ENCODE peak calls at places on chromosome 6, in nine cellular contexts. B is BJ; S is adrenal gland; I is HFF-Myc; K is AG09319; M is CD8-positive, alpha-beta T cell; W is activated B cell treated with CpG ODN at 0.5 μM for 24 hours; X is CD4-positive, alpha-beta T cell; Z is B cell. J is an unnamed sample.
A peak's percentile ranks its signal among the peaks of the same experiment; 100 is the strongest.

GRCh38 chr6:117568831-117569434 is 33.4 kb downstream of the GOPC start:
- DNase-seq in B (no peak), S (no peak), I (no peak), K (no peak), M (no peak), W (no peak), X (no peak), Z (no peak), J (no peak)

GRCh38 chr6:33974471-33974870 is 170.7 kb upstream of the MLN start:
- DNase-seq in B (no peak), S (no peak), I (no peak), K (no peak), M (no peak), W (no peak), X (no peak), Z (no peak), J (no peak)

GRCh38 chr6:122839477-122839876 is 50.4 kb downstream of the SMPDL3A start:
- DNase-seq in B (no peak), S (peak; percentile 76), I (peak; percentile 25), K (peak; percentile 18), M (peak; percentile 23), W (no peak), X (peak; percentile 11), Z (peak; percentile 55), J (no peak)

GRCh38 chr6:151078655-151079054 is 161.1 kb upstream of the AKAP12 start:
- DNase-seq in B (no peak), S (no peak), I (no peak), K (no peak), M (no peak), W (no peak), X (no peak), Z (no peak), J (no peak)

GRCh38 chr6:138685781-138686180 is 87.8 kb upstream of the CCDC28A start:
- DNase-seq in B (no peak), S (no peak), I (no peak), K (no peak), M (no peak), W (no peak), X (no peak), Z (no peak), J (no peak)

GRCh38 chr6:32337166-32337805 is 34.4 kb downstream of the TSBP1 start:
- DNase-seq in B (no peak), S (no peak), I (no peak), K (no peak), M (no peak), W (no peak), X (no peak), Z (no peak), J (no peak)

GRCh38 chr6:5249451-5250122 is 11.2 kb downstream of the LYRM4 start:
- DNase-seq in B (no peak), S (peak; percentile 16), I (no peak), K (no peak), M (no peak), W (no peak), X (no peak), Z (no peak), J (no peak)

GRCh38 chr6:169167581-169168301 is 85.9 kb downstream of the THBS2 start:
- DNase-seq in B (peak; percentile 71), S (peak; percentile 37), I (no peak), K (no peak), M (no peak), W (no peak), X (no peak), Z (no peak), J (no peak)

GRCh38 chr6:108942556-108943492 is 94.6 kb downstream of the ARMC2 start:
- DNase-seq in B (no peak), S (no peak), I (no peak), K (no peak), M (peak; percentile 55), W (no peak), X (peak; percentile 39), Z (peak; percentile 49), J (no peak)

GRCh38 chr6:134529921-134530320 is 212.0 kb upstream of the SGK1 start:
- DNase-seq in B (peak; percentile 44), S (no peak), I (no peak), K (no peak), M (no peak), W (no peak), X (no peak), Z (no peak), J (no peak)

GRCh38 chr6:31441368-31442267 is 38.2 kb downstream of the MICA start:
- DNase-seq in B (no peak), S (peak; percentile 88), I (no peak), K (peak; percentile 29), M (peak; percentile 80), W (peak; percentile 81), X (no peak), Z (peak; percentile 76), J (peak; percentile 89)

GRCh38 chr6:157244175-157244574 is 79.1 kb downstream of the TMEM242 start:
- DNase-seq in B (peak; percentile 81), S (peak; percentile 61), I (no peak), K (peak; percentile 27), M (no peak), W (no peak), X (no peak), Z (no peak), J (no peak)

GRCh38 chr6:135088818-135089809 is 34.5 kb upstream of the HBS1L start:
- DNase-seq in B (peak; percentile 6), S (no peak), I (peak; percentile 10), K (no peak), M (no peak), W (no peak), X (no peak), Z (no peak), J (no peak)

GRCh38 chr6:116011520-116011919 is 49.2 kb downstream of the FRK start:
- DNase-seq in B (no peak), S (no peak), I (no peak), K (no peak), M (no peak), W (no peak), X (no peak), Z (no peak), J (no peak)

GRCh38 chr6:68400396-68400795 is 234.7 kb upstream of the ADGRB3 start:
- DNase-seq in B (no peak), S (no peak), I (no peak), K (no peak), M (no peak), W (no peak), X (no peak), Z (no peak), J (no peak)
- TF ChIP-seq CTCF in B (no peak), S (no peak), I (no peak), K (no peak), M (no peak), W (no peak), X (no peak), Z (no peak), J (no peak)

GRCh38 chr6:105135056-105135455 is 44.8 kb downstream of the POPDC3 start:
- DNase-seq in B (no peak), S (no peak), I (no peak), K (no peak), M (no peak), W (no peak), X (no peak), Z (no peak), J (no peak)
- TF ChIP-seq CTCF in B (peak; percentile 23), S (no peak), I (no peak), K (peak; percentile 21), M (no peak), W (no peak), X (no peak), Z (no peak), J (peak; percentile 29)

DNA sequence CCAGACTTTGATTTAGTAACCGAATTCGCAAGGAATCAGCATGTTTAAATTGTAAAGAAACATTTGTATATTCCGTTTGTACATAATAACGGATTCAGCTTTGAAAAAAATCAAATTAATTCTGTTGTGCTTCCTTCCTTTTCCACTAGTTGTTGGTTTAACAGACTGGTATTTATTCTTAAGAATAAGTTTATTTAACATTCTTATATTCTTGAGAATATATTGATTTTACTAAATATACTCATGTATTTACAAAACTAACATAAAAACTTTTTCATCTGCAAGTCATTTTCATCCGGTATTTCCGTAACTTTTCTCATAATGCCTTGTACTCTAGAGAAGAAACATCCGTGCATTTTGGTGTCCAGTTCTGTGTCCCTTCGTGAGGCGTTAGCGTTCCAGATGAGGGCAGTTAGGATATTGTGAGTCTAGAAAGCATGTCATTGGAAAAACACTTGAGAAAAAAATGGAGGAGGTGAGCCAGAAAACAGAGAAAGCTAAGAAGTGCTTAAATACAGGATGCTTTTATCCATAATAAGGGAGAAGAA is 1.6 kb downstream of the WRNIP1 start:
- DNase-seq in B (no peak), S (no peak), I (no peak), K (no peak), M (no peak), W (no peak), X (no peak), Z (no peak), J (no peak)
- TF ChIP-seq CTCF in B (no peak), S (peak; percentile 8), I (no peak), K (no peak), M (no peak), W (no peak), X (no peak), Z (peak; percentile 4), J (peak; percentile 9)

GRCh38 chr6:45789238-45789637 is 226.4 kb downstream of the CLIC5 start:
- DNase-seq in B (no peak), S (no peak), I (no peak), K (no peak), M (no peak), W (no peak), X (no peak), Z (no peak), J (no peak)
- TF ChIP-seq CTCF in B (no peak), S (no peak), I (no peak), K (no peak), M (no peak), W (no peak), X (no peak), Z (no peak), J (no peak)

DNA sequence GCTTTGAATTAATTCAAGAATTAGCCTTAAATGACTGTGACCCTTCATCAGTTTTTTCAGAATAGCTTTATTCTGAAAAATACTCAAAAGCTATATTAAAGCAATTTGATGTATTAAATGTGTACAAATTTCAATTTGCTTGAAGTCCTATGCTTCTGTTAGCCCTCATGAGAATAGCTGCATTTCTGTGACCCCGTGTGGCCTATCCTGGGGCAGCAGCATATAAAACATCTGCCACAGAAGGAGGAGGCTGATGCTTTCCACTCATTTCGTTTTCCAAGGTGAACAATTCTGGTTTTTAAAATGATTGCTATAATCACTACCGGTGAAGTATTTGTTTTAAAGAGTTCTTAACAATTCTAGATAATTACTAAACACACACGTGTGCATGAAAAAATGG is 360.3 kb downstream of the BTBD9 start:
- DNase-seq in B (no peak), S (no peak), I (no peak), K (no peak), M (no peak), W (no peak), X (no peak), Z (no peak), J (no peak)
- TF ChIP-seq CTCF in B (peak; percentile 24), S (no peak), I (no peak), K (peak; percentile 17), M (no peak), W (no peak), X (no peak), Z (no peak), J (no peak)